ENCODE peak calls at places on chromosomes 7 and 10, in seven cellular contexts. H is left cardiac atrium; J is NB4; O is CD8-positive, alpha-beta memory T cell; G is GM20000; Z is osteocyte; E is activated CD4-positive, alpha-beta T cell treated with anti-CD3 and anti-CD28 coated beads, Interleukin-2, amount 10 ng/mL, durations not matched to agents 7 days and 5 days. Y is an unnamed sample.

GRCh38 chr10:129390726-129391125 is 76.3 kb upstream of the MGMT start:
- DNase-seq in H (no peak), J (no peak), O (no peak), G (no peak), Z (no peak), E (no peak), Y (no peak)

GRCh38 chr10:66180651-66181318 is 745.1 kb upstream of the LRRTM3 start:
- DNase-seq in H (no peak), J (peak), O (no peak), G (peak), Z (no peak), E (peak), Y (peak)

GRCh38 chr7:32062150-32062549 is 8.1 kb downstream of the PDE1C start:
- DNase-seq in H (peak), J (peak), O (no peak), G (peak), Z (no peak), E (peak), Y (peak)

GRCh38 chr10:21372651-21373410 is 152.7 kb downstream of the SKIDA1 start:
- DNase-seq in H (peak), J (peak), O (no peak), G (no peak), Z (no peak), E (peak), Y (peak)

GRCh38 chr10:99172130-99172738 is 63.4 kb downstream of the HPSE2 start:
- DNase-seq in H (no peak), J (peak), O (no peak), G (no peak), Z (no peak), E (no peak), Y (peak)

GRCh38 chr7:112157072-112157471 is 49.1 kb downstream of the DOCK4 start:
- DNase-seq in H (no peak), J (peak), O (no peak), G (no peak), Z (no peak), E (no peak), Y (peak)

GRCh38 chr7:37045786-37046185 is 321.5 kb upstream of the AOAH start:
- DNase-seq in H (no peak), J (no peak), O (no peak), G (no peak), Z (no peak), E (no peak), Y (no peak)

GRCh38 chr7:134513169-134513752 is 14.1 kb upstream of the AKR1B10 start:
- DNase-seq in H (peak), J (peak), O (no peak), G (peak), Z (no peak), E (peak), Y (peak)

GRCh38 chr10:11838298-11838852 is 15.2 kb downstream of the PROSER2 start:
- DNase-seq in H (no peak), J (no peak), O (no peak), G (no peak), Z (no peak), E (no peak), Y (no peak)

GRCh38 chr7:101111261-101111660 is 15.6 kb upstream of the SERPINE1 start:
- DNase-seq in H (no peak), J (no peak), O (no peak), G (no peak), Z (no peak), E (no peak), Y (no peak)